ENCODE peak calls at places on chromosomes 5 and 9, in eight cellular contexts. One of them, this sample, is unnamed.
A peak's percentile ranks its signal among the peaks of the same experiment; 100 is the strongest.

GRCh38 chr9:128553695-128554094 is 1.3 kb downstream of the SPTAN1 start:
- DNase-seq in breast epithelium: no peak
- DNase-seq in neural crest cell: no peak
- DNase-seq in brain microvascular endothelial cell: peak; percentile 45
- DNase-seq in fibroblast of pulmonary artery: peak; percentile 92
- DNase-seq in lung: no peak
- DNase-seq in GM12878: no peak
- DNase-seq in heart right ventricle: no peak
- DNase-seq in this sample: no peak

GRCh38 chr5:57902035-57902434 is 419.4 kb upstream of the ACTBL2 start:
- DNase-seq in GM12878: no peak
- DNase-seq in lung: no peak
- DNase-seq in fibroblast of pulmonary artery: no peak
- DNase-seq in neural crest cell: no peak
- DNase-seq in heart right ventricle: no peak
- DNase-seq in brain microvascular endothelial cell: no peak
- DNase-seq in breast epithelium: no peak
- DNase-seq in this sample: no peak

GRCh38 chr5:33588654-33589372 is 148.0 kb downstream of the TARS1 start:
- DNase-seq in fibroblast of pulmonary artery: no peak
- DNase-seq in neural crest cell: peak; percentile 47
- DNase-seq in lung: no peak
- DNase-seq in heart right ventricle: no peak
- DNase-seq in GM12878: no peak
- DNase-seq in breast epithelium: no peak
- DNase-seq in brain microvascular endothelial cell: no peak
- DNase-seq in this sample: no peak

GRCh38 chr9:125888220-125888619 is 141.0 kb downstream of the PBX3 start:
- DNase-seq in lung: no peak
- DNase-seq in neural crest cell: no peak
- DNase-seq in GM12878: no peak
- DNase-seq in fibroblast of pulmonary artery: peak; percentile 25
- DNase-seq in breast epithelium: no peak
- DNase-seq in brain microvascular endothelial cell: no peak
- DNase-seq in heart right ventricle: no peak
- DNase-seq in this sample: no peak

GRCh38 chr5:96582343-96582742 is 79.8 kb upstream of the CAST start:
- DNase-seq in breast epithelium: no peak
- DNase-seq in heart right ventricle: no peak
- DNase-seq in neural crest cell: no peak
- DNase-seq in lung: no peak
- DNase-seq in brain microvascular endothelial cell: no peak
- DNase-seq in GM12878: no peak
- DNase-seq in fibroblast of pulmonary artery: no peak
- DNase-seq in this sample: no peak

GRCh38 chr5:160506006-160507004 is 84.7 kb downstream of the PTTG1 start:
- DNase-seq in heart right ventricle: peak; percentile 34
- DNase-seq in fibroblast of pulmonary artery: peak; percentile 67
- DNase-seq in GM12878: no peak
- DNase-seq in breast epithelium: no peak
- DNase-seq in brain microvascular endothelial cell: peak; percentile 70
- DNase-seq in neural crest cell: peak; percentile 27
- DNase-seq in lung: no peak
- DNase-seq in this sample: no peak

GRCh38 chr5:177097016-177097985 is 10.6 kb downstream of the FGFR4 start:
- DNase-seq in breast epithelium: no peak
- DNase-seq in brain microvascular endothelial cell: no peak
- DNase-seq in heart right ventricle: no peak
- DNase-seq in neural crest cell: no peak
- DNase-seq in fibroblast of pulmonary artery: no peak
- DNase-seq in GM12878: no peak
- DNase-seq in lung: no peak
- DNase-seq in this sample: no peak

GRCh38 chr9:34611811-34612787 is at the start of gene RPP25L:
- DNase-seq in fibroblast of pulmonary artery: peak; percentile 84
- DNase-seq in breast epithelium: peak; percentile 67
- DNase-seq in GM12878: no peak
- DNase-seq in heart right ventricle: peak; percentile 88
- DNase-seq in brain microvascular endothelial cell: peak; percentile 53
- DNase-seq in neural crest cell: peak; percentile 75
- DNase-seq in lung: peak; percentile 86
- DNase-seq in this sample: no peak

GRCh38 chr9:131290039-131290766 is 680 bp downstream of the PLPP7 start:
- DNase-seq in heart right ventricle: no peak
- DNase-seq in GM12878: no peak
- DNase-seq in neural crest cell: no peak
- DNase-seq in lung: no peak
- DNase-seq in brain microvascular endothelial cell: no peak
- DNase-seq in fibroblast of pulmonary artery: no peak
- DNase-seq in breast epithelium: no peak
- DNase-seq in this sample: no peak

GRCh38 chr5:139636207-139636792 is 11.8 kb upstream of the CXXC5 start:
- DNase-seq in fibroblast of pulmonary artery: no peak
- DNase-seq in brain microvascular endothelial cell: no peak
- DNase-seq in lung: no peak
- DNase-seq in GM12878: peak; percentile 97
- DNase-seq in heart right ventricle: no peak
- DNase-seq in neural crest cell: no peak
- DNase-seq in breast epithelium: no peak
- DNase-seq in this sample: no peak

GRCh38 chr5:41143124-41143523 is 70.2 kb downstream of the C6 start:
- DNase-seq in GM12878: no peak
- DNase-seq in neural crest cell: no peak
- DNase-seq in lung: no peak
- DNase-seq in fibroblast of pulmonary artery: no peak
- DNase-seq in heart right ventricle: no peak
- DNase-seq in breast epithelium: no peak
- DNase-seq in brain microvascular endothelial cell: no peak
- DNase-seq in this sample: no peak

GRCh38 chr5:32531885-32532520 is 53.4 kb upstream of the SUB1 start:
- DNase-seq in fibroblast of pulmonary artery: peak; percentile 53
- DNase-seq in neural crest cell: no peak
- DNase-seq in brain microvascular endothelial cell: peak; percentile 76
- DNase-seq in heart right ventricle: no peak
- DNase-seq in lung: no peak
- DNase-seq in breast epithelium: no peak
- DNase-seq in GM12878: peak; percentile 60
- DNase-seq in this sample: no peak

GRCh38 chr5:174172104-174172965 is 126.8 kb downstream of the NSG2 start:
- DNase-seq in brain microvascular endothelial cell: no peak
- DNase-seq in neural crest cell: peak; percentile 32
- DNase-seq in lung: no peak
- DNase-seq in breast epithelium: no peak
- DNase-seq in fibroblast of pulmonary artery: no peak
- DNase-seq in heart right ventricle: no peak
- DNase-seq in GM12878: no peak
- DNase-seq in this sample: no peak

GRCh38 chr5:56367752-56368151 is 134.6 kb upstream of the ANKRD55 start:
- DNase-seq in brain microvascular endothelial cell: no peak
- DNase-seq in heart right ventricle: no peak
- DNase-seq in breast epithelium: no peak
- DNase-seq in neural crest cell: no peak
- DNase-seq in GM12878: no peak
- DNase-seq in fibroblast of pulmonary artery: no peak
- DNase-seq in lung: no peak
- DNase-seq in this sample: no peak

GRCh38 chr5:21831145-21831787 is 1021.9 kb downstream of the CDH12 start:
- DNase-seq in lung: no peak
- DNase-seq in neural crest cell: no peak
- DNase-seq in breast epithelium: no peak
- DNase-seq in heart right ventricle: no peak
- DNase-seq in brain microvascular endothelial cell: no peak
- DNase-seq in GM12878: peak; percentile 16
- DNase-seq in fibroblast of pulmonary artery: no peak
- DNase-seq in this sample: no peak

GRCh38 chr5:91906027-91906426 is 522.9 kb upstream of the ARRDC3 start:
- DNase-seq in GM12878: no peak
- DNase-seq in brain microvascular endothelial cell: no peak
- DNase-seq in breast epithelium: no peak
- DNase-seq in neural crest cell: no peak
- DNase-seq in fibroblast of pulmonary artery: no peak
- DNase-seq in heart right ventricle: no peak
- DNase-seq in lung: no peak
- DNase-seq in this sample: no peak

GRCh38 chr5:125376059-125376641 is 629.7 kb upstream of the ZNF608 start:
- DNase-seq in lung: no peak
- DNase-seq in fibroblast of pulmonary artery: no peak
- DNase-seq in breast epithelium: no peak
- DNase-seq in brain microvascular endothelial cell: no peak
- DNase-seq in heart right ventricle: no peak
- DNase-seq in neural crest cell: no peak
- DNase-seq in GM12878: no peak
- DNase-seq in this sample: no peak

GRCh38 chr5:140855772-140856674 is at the start of gene PCDHA10:
- DNase-seq in lung: no peak
- DNase-seq in heart right ventricle: no peak
- DNase-seq in breast epithelium: no peak
- DNase-seq in neural crest cell: no peak
- DNase-seq in fibroblast of pulmonary artery: peak; percentile 15
- DNase-seq in brain microvascular endothelial cell: no peak
- DNase-seq in GM12878: no peak
- DNase-seq in this sample: no peak

GRCh38 chr5:81696418-81697397 is 54.2 kb downstream of the SSBP2 start:
- DNase-seq in neural crest cell: no peak
- DNase-seq in heart right ventricle: no peak
- DNase-seq in GM12878: no peak
- DNase-seq in brain microvascular endothelial cell: no peak
- DNase-seq in breast epithelium: no peak
- DNase-seq in lung: no peak
- DNase-seq in fibroblast of pulmonary artery: no peak
- DNase-seq in this sample: no peak

GRCh38 chr5:158952951-158953350 is 146.8 kb downstream of the EBF1 start:
- DNase-seq in brain microvascular endothelial cell: no peak
- DNase-seq in heart right ventricle: no peak
- DNase-seq in breast epithelium: no peak
- DNase-seq in fibroblast of pulmonary artery: no peak
- DNase-seq in GM12878: no peak
- DNase-seq in lung: no peak
- DNase-seq in neural crest cell: no peak
- DNase-seq in this sample: no peak

GRCh38 chr5:172748341-172748843 is 22.6 kb downstream of the DUSP1 start:
- DNase-seq in GM12878: no peak
- DNase-seq in breast epithelium: no peak
- DNase-seq in fibroblast of pulmonary artery: peak; percentile 90
- DNase-seq in brain microvascular endothelial cell: peak; percentile 89
- DNase-seq in lung: no peak
- DNase-seq in neural crest cell: no peak
- DNase-seq in heart right ventricle: peak; percentile 91
- DNase-seq in this sample: no peak

DNA sequence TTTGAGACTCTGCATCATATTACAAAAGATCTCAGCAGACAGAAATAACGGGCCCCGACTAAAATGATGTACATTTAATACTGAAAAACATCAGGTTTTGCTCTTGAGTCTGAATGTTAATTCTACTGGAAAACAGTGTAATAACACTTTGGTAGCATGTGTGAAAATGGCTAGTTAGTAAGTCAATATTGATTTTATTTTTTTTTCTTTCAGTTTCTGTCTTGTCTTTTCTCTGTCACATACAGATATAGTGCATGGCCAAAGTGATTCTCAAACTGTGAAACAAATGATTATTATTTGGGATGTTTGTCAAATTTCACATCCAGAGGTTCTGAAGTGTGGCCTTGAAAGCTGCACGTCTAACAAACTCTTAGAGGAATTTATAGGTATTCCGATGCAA is 23.1 kb downstream of the CCNH start:
- DNase-seq in heart right ventricle: no peak
- DNase-seq in fibroblast of pulmonary artery: no peak
- DNase-seq in GM12878: no peak
- DNase-seq in brain microvascular endothelial cell: no peak
- DNase-seq in breast epithelium: no peak
- DNase-seq in neural crest cell: no peak
- DNase-seq in lung: no peak
- DNase-seq in this sample: no peak
- TF ChIP-seq CTCF in heart right ventricle: no peak
- TF ChIP-seq CTCF in fibroblast of pulmonary artery: no peak
- TF ChIP-seq CTCF in GM12878: no peak
- TF ChIP-seq CTCF in brain microvascular endothelial cell: no peak
- TF ChIP-seq CTCF in breast epithelium: no peak
- TF ChIP-seq CTCF in neural crest cell: no peak
- TF ChIP-seq CTCF in lung: no peak
- TF ChIP-seq CTCF in this sample: no peak

GRCh38 chr9:14306672-14307646 is 7.0 kb downstream of the NFIB start:
- DNase-seq in heart right ventricle: no peak
- DNase-seq in brain microvascular endothelial cell: no peak
- DNase-seq in lung: no peak
- DNase-seq in GM12878: no peak
- DNase-seq in breast epithelium: no peak
- DNase-seq in neural crest cell: no peak
- DNase-seq in fibroblast of pulmonary artery: peak; percentile 57
- DNase-seq in this sample: no peak
- TF ChIP-seq CTCF in heart right ventricle: no peak
- TF ChIP-seq CTCF in brain microvascular endothelial cell: no peak
- TF ChIP-seq CTCF in lung: no peak
- TF ChIP-seq CTCF in GM12878: no peak
- TF ChIP-seq CTCF in breast epithelium: peak; percentile 20
- TF ChIP-seq CTCF in neural crest cell: no peak
- TF ChIP-seq CTCF in fibroblast of pulmonary artery: peak; percentile 4
- TF ChIP-seq CTCF in this sample: no peak

GRCh38 chr5:69075522-69076169 is 18.2 kb upstream of the SLC30A5 start:
- DNase-seq in fibroblast of pulmonary artery: no peak
- DNase-seq in breast epithelium: no peak
- DNase-seq in heart right ventricle: no peak
- DNase-seq in neural crest cell: no peak
- DNase-seq in GM12878: no peak
- DNase-seq in lung: no peak
- DNase-seq in brain microvascular endothelial cell: no peak
- DNase-seq in this sample: no peak

GRCh38 chr5:69078921-69079537 is 14.8 kb upstream of the SLC30A5 start:
- DNase-seq in fibroblast of pulmonary artery: no peak
- DNase-seq in heart right ventricle: no peak
- DNase-seq in neural crest cell: no peak
- DNase-seq in GM12878: no peak
- DNase-seq in brain microvascular endothelial cell: no peak
- DNase-seq in lung: no peak
- DNase-seq in breast epithelium: no peak
- DNase-seq in this sample: no peak

GRCh38 chr5:69079556-69079955 is 14.3 kb upstream of the SLC30A5 start:
- DNase-seq in neural crest cell: no peak
- DNase-seq in brain microvascular endothelial cell: no peak
- DNase-seq in breast epithelium: no peak
- DNase-seq in fibroblast of pulmonary artery: no peak
- DNase-seq in GM12878: no peak
- DNase-seq in heart right ventricle: no peak
- DNase-seq in lung: no peak
- DNase-seq in this sample: no peak

GRCh38 chr5:69074664-69075521 is 18.9 kb upstream of the SLC30A5 start:
- DNase-seq in neural crest cell: no peak
- DNase-seq in fibroblast of pulmonary artery: no peak
- DNase-seq in GM12878: no peak
- DNase-seq in breast epithelium: no peak
- DNase-seq in lung: no peak
- DNase-seq in brain microvascular endothelial cell: no peak
- DNase-seq in heart right ventricle: no peak
- DNase-seq in this sample: peak; percentile 61
- TF ChIP-seq CTCF in neural crest cell: no peak
- TF ChIP-seq CTCF in fibroblast of pulmonary artery: no peak
- TF ChIP-seq CTCF in GM12878: no peak
- TF ChIP-seq CTCF in breast epithelium: no peak
- TF ChIP-seq CTCF in lung: no peak
- TF ChIP-seq CTCF in brain microvascular endothelial cell: no peak
- TF ChIP-seq CTCF in heart right ventricle: no peak
- TF ChIP-seq CTCF in this sample: no peak

GRCh38 chr5:35956429-35956828 is 18.0 kb upstream of the CAPSL start:
- DNase-seq in brain microvascular endothelial cell: no peak
- DNase-seq in heart right ventricle: no peak
- DNase-seq in GM12878: no peak
- DNase-seq in lung: no peak
- DNase-seq in breast epithelium: no peak
- DNase-seq in neural crest cell: no peak
- DNase-seq in fibroblast of pulmonary artery: no peak
- DNase-seq in this sample: no peak

GRCh38 chr5:35954175-35954574 is 15.8 kb upstream of the CAPSL start:
- DNase-seq in breast epithelium: no peak
- DNase-seq in heart right ventricle: no peak
- DNase-seq in neural crest cell: no peak
- DNase-seq in GM12878: no peak
- DNase-seq in lung: no peak
- DNase-seq in fibroblast of pulmonary artery: no peak
- DNase-seq in brain microvascular endothelial cell: no peak
- DNase-seq in this sample: no peak
- TF ChIP-seq CTCF in breast epithelium: no peak
- TF ChIP-seq CTCF in heart right ventricle: no peak
- TF ChIP-seq CTCF in neural crest cell: no peak
- TF ChIP-seq CTCF in GM12878: no peak
- TF ChIP-seq CTCF in lung: no peak
- TF ChIP-seq CTCF in fibroblast of pulmonary artery: no peak
- TF ChIP-seq CTCF in brain microvascular endothelial cell: no peak
- TF ChIP-seq CTCF in this sample: no peak